ENCODE peak calls at places on chromosomes 7 and 10, in four cellular contexts. D, O, K and U are unnamed samples.

GRCh38 chr7:134557391-134557790 is 8.5 kb downstream of the AKR1B15 start:
- DNase-seq in K (no peak), D (no peak), O (no peak), U (no peak)

GRCh38 chr10:97612386-97612785 is 20.9 kb downstream of the MORN4 start:
- DNase-seq in O (peak), D (no peak), K (peak), U (peak)

GRCh38 chr7:101550641-101551531 is 78.2 kb downstream of the MYL10 start:
- DNase-seq in D (no peak), K (no peak), O (peak), U (no peak)

GRCh38 chr10:70560511-70560931 is 42.0 kb downstream of the PRF1 start:
- DNase-seq in D (no peak), K (no peak), O (no peak), U (no peak)

GRCh38 chr10:105189464-105189800 is 548.3 kb downstream of the SORCS3 start:
- DNase-seq in K (no peak), O (no peak), D (no peak), U (no peak)

GRCh38 chr10:88986549-88987242 is 3.9 kb upstream of the FAS start:
- DNase-seq in O (peak), K (peak), D (no peak), U (no peak)

GRCh38 chr10:114577133-114577532 is 80.9 kb downstream of the ABLIM1 start:
- DNase-seq in D (no peak), O (no peak), K (no peak), U (no peak)

GRCh38 chr10:46077616-46078268 is 31.7 kb upstream of the MSMB start:
- DNase-seq in O (no peak), D (no peak), K (no peak), U (no peak)

GRCh38 chr7:12146813-12147212 is 64.3 kb upstream of the TMEM106B start:
- DNase-seq in D (no peak), O (no peak), K (no peak), U (no peak)

GRCh38 chr7:44145419-44145968 is 4.4 kb upstream of the MYL7 start:
- DNase-seq in D (no peak), O (peak), K (no peak), U (no peak)

GRCh38 chr7:12643001-12643400 is 44.4 kb upstream of the ARL4A start:
- DNase-seq in K (no peak), O (no peak), D (no peak), U (no peak)

GRCh38 chr10:95262763-95263518 is 27.9 kb downstream of the PDLIM1 start:
- DNase-seq in O (no peak), D (no peak), K (peak), U (no peak)

GRCh38 chr10:12191715-12192114 is 4.0 kb downstream of the NUDT5 start:
- DNase-seq in O (no peak), K (peak), D (no peak), U (no peak)

GRCh38 chr10:93417886-93418285 is 64.2 kb downstream of the MYOF start:
- DNase-seq in D (no peak), K (no peak), O (no peak), U (no peak)

GRCh38 chr7:17212188-17212587 is 86.3 kb upstream of the AHR start:
- DNase-seq in O (no peak), D (no peak), K (peak), U (no peak)

GRCh38 chr7:139985811-139986210 is 76.9 kb downstream of the PARP12 start:
- DNase-seq in K (no peak), O (no peak), D (no peak), U (no peak)

GRCh38 chr10:33706746-33707145 is 372.3 kb upstream of the NRP1 start:
- DNase-seq in D (no peak), O (no peak), K (no peak), U (no peak)

GRCh38 chr7:73707045-73707631 is 12.3 kb downstream of the STX1A start:
- DNase-seq in O (no peak), D (no peak), K (no peak), U (peak)

GRCh38 chr10:74748632-74749031 is 77.8 kb upstream of the KAT6B start:
- DNase-seq in O (no peak), K (no peak), D (no peak), U (no peak)

GRCh38 chr7:151661556-151661955 is 141.9 kb upstream of the RHEB start:
- DNase-seq in O (no peak), D (no peak), K (no peak), U (no peak)

GRCh38 chr10:104029528-104029875 is 56.2 kb downstream of the COL17A1 start:
- DNase-seq in O (no peak), D (no peak), K (no peak), U (no peak)

GRCh38 chr10:29804025-29804852 is 169.5 kb upstream of the SVIL start:
- DNase-seq in D (peak), K (peak), O (no peak), U (peak)
- TF ChIP-seq TCF7L2 in D (peak), K (no peak), O (no peak), U (no peak)

DNA sequence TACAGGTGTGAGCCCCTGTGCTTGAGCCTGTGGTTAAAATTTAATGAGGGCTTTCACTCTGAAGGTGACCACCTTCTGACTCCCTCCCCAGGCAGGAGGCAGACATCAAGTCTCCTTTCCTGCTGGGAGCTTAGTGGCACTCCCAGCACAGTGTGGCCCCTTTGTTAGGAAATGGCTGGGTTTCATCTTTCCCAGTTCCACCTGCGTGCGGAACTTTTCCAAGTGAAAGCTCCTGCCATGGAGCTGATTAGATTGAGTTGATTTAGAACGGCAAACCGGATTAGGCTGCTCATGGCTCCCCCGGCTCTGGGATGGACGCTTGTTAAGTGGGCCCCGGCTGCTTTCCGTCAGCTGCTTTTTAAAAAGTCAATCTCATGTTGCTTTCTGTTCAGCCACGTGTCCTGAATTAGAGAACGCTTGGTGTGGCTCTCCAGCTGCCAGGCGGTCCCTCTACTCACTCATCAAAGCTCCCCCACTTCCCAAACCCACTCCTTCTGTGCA is 550.9 kb downstream of the GALNT17 start:
- DNase-seq in O (no peak), D (no peak), K (no peak), U (no peak)
- TF ChIP-seq TCF7L2 in O (no peak), D (no peak), K (no peak), U (no peak)

GRCh38 chr7:7944619-7945282 is 23.8 kb upstream of the GLCCI1 start:
- DNase-seq in K (no peak), O (no peak), D (no peak), U (no peak)
- TF ChIP-seq TCF7L2 in K (no peak), O (no peak), D (no peak), U (no peak)

GRCh38 chr10:14407567-14407966 is 76.8 kb upstream of the FRMD4A start:
- DNase-seq in D (no peak), K (no peak), O (no peak), U (no peak)

GRCh38 chr10:14403846-14404623 is 73.3 kb upstream of the FRMD4A start:
- DNase-seq in D (no peak), K (no peak), O (no peak), U (no peak)

GRCh38 chr10:14403359-14403758 is 72.6 kb upstream of the FRMD4A start:
- DNase-seq in O (no peak), D (no peak), K (no peak), U (no peak)

GRCh38 chr10:14408139-14408538 is 77.4 kb upstream of the FRMD4A start:
- DNase-seq in O (no peak), K (no peak), D (no peak), U (no peak)

GRCh38 chr10:14405076-14406065 is 74.6 kb upstream of the FRMD4A start:
- DNase-seq in D (no peak), O (no peak), K (no peak), U (no peak)
- TF ChIP-seq TCF7L2 in D (no peak), O (no peak), K (no peak), U (no peak)